ENCODE peak calls at places on chromosomes 6 and 20, in four cellular contexts. One of them, this sample, is unnamed.

GRCh38 chr20:37406010-37406998 is 60.4 kb downstream of the SRC start:
- DNase-seq in activated B cell treated with CpG ODN at 0.5 μM for 24 hours: peak
- DNase-seq in hepatocyte: peak
- DNase-seq in NCI-H2029 treated with DMSO at 0.1 percent for 48 hours: peak
- DNase-seq in this sample: peak

GRCh38 chr6:8027965-8028651 is 36.1 kb downstream of the BLOC1S5 start:
- DNase-seq in NCI-H2029 treated with DMSO at 0.1 percent for 48 hours: no peak
- DNase-seq in activated B cell treated with CpG ODN at 0.5 μM for 24 hours: no peak
- DNase-seq in hepatocyte: no peak
- DNase-seq in this sample: no peak

GRCh38 chr6:36129889-36130671 is at the start of gene MAPK13:
- DNase-seq in hepatocyte: peak
- DNase-seq in activated B cell treated with CpG ODN at 0.5 μM for 24 hours: peak
- DNase-seq in NCI-H2029 treated with DMSO at 0.1 percent for 48 hours: no peak
- DNase-seq in this sample: peak

GRCh38 chr6:116266803-116267202 is 12.9 kb downstream of the TSPYL1 start:
- DNase-seq in activated B cell treated with CpG ODN at 0.5 μM for 24 hours: no peak
- DNase-seq in hepatocyte: no peak
- DNase-seq in NCI-H2029 treated with DMSO at 0.1 percent for 48 hours: no peak
- DNase-seq in this sample: no peak

GRCh38 chr6:52591832-52592231 is 15.0 kb upstream of the TRAM2 start:
- DNase-seq in activated B cell treated with CpG ODN at 0.5 μM for 24 hours: no peak
- DNase-seq in NCI-H2029 treated with DMSO at 0.1 percent for 48 hours: peak
- DNase-seq in hepatocyte: no peak
- DNase-seq in this sample: no peak

GRCh38 chr20:33910529-33911327 is 83.0 kb upstream of the RALY start:
- DNase-seq in activated B cell treated with CpG ODN at 0.5 μM for 24 hours: no peak
- DNase-seq in hepatocyte: no peak
- DNase-seq in NCI-H2029 treated with DMSO at 0.1 percent for 48 hours: no peak
- DNase-seq in this sample: no peak

GRCh38 chr6:77467038-77467437 is 3.7 kb upstream of the HTR1B start:
- DNase-seq in activated B cell treated with CpG ODN at 0.5 μM for 24 hours: no peak
- DNase-seq in hepatocyte: peak
- DNase-seq in NCI-H2029 treated with DMSO at 0.1 percent for 48 hours: no peak
- DNase-seq in this sample: no peak

GRCh38 chr6:108544586-108544985 is 16.1 kb upstream of the FOXO3 start:
- DNase-seq in hepatocyte: no peak
- DNase-seq in activated B cell treated with CpG ODN at 0.5 μM for 24 hours: no peak
- DNase-seq in NCI-H2029 treated with DMSO at 0.1 percent for 48 hours: no peak
- DNase-seq in this sample: no peak

GRCh38 chr20:5731753-5732366 is 18.3 kb upstream of the SHLD1 start:
- DNase-seq in NCI-H2029 treated with DMSO at 0.1 percent for 48 hours: no peak
- DNase-seq in hepatocyte: no peak
- DNase-seq in activated B cell treated with CpG ODN at 0.5 μM for 24 hours: no peak
- DNase-seq in this sample: no peak

GRCh38 chr6:20811112-20811746 is 277.0 kb downstream of the CDKAL1 start:
- DNase-seq in hepatocyte: peak
- DNase-seq in activated B cell treated with CpG ODN at 0.5 μM for 24 hours: no peak
- DNase-seq in NCI-H2029 treated with DMSO at 0.1 percent for 48 hours: peak
- DNase-seq in this sample: no peak

GRCh38 chr6:136547336-136547735 is 2.9 kb downstream of the MAP7 start:
- DNase-seq in NCI-H2029 treated with DMSO at 0.1 percent for 48 hours: no peak
- DNase-seq in activated B cell treated with CpG ODN at 0.5 μM for 24 hours: no peak
- DNase-seq in hepatocyte: peak
- DNase-seq in this sample: no peak

GRCh38 chr20:15359056-15359455 is 1021.6 kb upstream of the FLRT3 start:
- DNase-seq in hepatocyte: no peak
- DNase-seq in activated B cell treated with CpG ODN at 0.5 μM for 24 hours: no peak
- DNase-seq in NCI-H2029 treated with DMSO at 0.1 percent for 48 hours: no peak
- DNase-seq in this sample: no peak

GRCh38 chr6:118249680-118250079 is 298.4 kb upstream of the PLN start:
- DNase-seq in activated B cell treated with CpG ODN at 0.5 μM for 24 hours: no peak
- DNase-seq in hepatocyte: no peak
- DNase-seq in NCI-H2029 treated with DMSO at 0.1 percent for 48 hours: no peak
- DNase-seq in this sample: no peak

GRCh38 chr20:49896204-49896603 is 19.1 kb downstream of the SPATA2 start:
- DNase-seq in NCI-H2029 treated with DMSO at 0.1 percent for 48 hours: no peak
- DNase-seq in activated B cell treated with CpG ODN at 0.5 μM for 24 hours: no peak
- DNase-seq in hepatocyte: no peak
- DNase-seq in this sample: no peak

GRCh38 chr20:47262365-47263013 is 94.0 kb downstream of the ZMYND8 start:
- DNase-seq in hepatocyte: no peak
- DNase-seq in NCI-H2029 treated with DMSO at 0.1 percent for 48 hours: no peak
- DNase-seq in activated B cell treated with CpG ODN at 0.5 μM for 24 hours: peak
- DNase-seq in this sample: no peak